ENCODE peak calls at places on chromosomes 5 and 9, in seven cellular contexts. One of them, this sample, is unnamed.

GRCh38 chr5:179326176-179326997 is 18.9 kb downstream of the ADAMTS2 start:
- DNase-seq in ovary: peak; percentile 85
- DNase-seq in GM12892: no peak
- DNase-seq in heart left ventricle: peak; percentile 65
- DNase-seq in esophagus squamous epithelium: no peak
- DNase-seq in transverse colon: peak; percentile 34
- DNase-seq in prostate gland: no peak
- DNase-seq in this sample: no peak

GRCh38 chr9:132350861-132351315 is 3.9 kb downstream of the SETX start:
- DNase-seq in esophagus squamous epithelium: no peak
- DNase-seq in ovary: no peak
- DNase-seq in heart left ventricle: no peak
- DNase-seq in transverse colon: no peak
- DNase-seq in prostate gland: no peak
- DNase-seq in GM12892: no peak
- DNase-seq in this sample: peak; percentile 20

GRCh38 chr5:1384521-1384920 is 39.6 kb upstream of the CLPTM1L start:
- DNase-seq in transverse colon: no peak
- DNase-seq in esophagus squamous epithelium: no peak
- DNase-seq in heart left ventricle: no peak
- DNase-seq in prostate gland: no peak
- DNase-seq in ovary: no peak
- DNase-seq in GM12892: no peak
- DNase-seq in this sample: no peak

GRCh38 chr5:32692066-32692746 is 18.9 kb upstream of the NPR3 start:
- DNase-seq in prostate gland: no peak
- DNase-seq in ovary: no peak
- DNase-seq in GM12892: no peak
- DNase-seq in transverse colon: no peak
- DNase-seq in heart left ventricle: no peak
- DNase-seq in esophagus squamous epithelium: no peak
- DNase-seq in this sample: no peak

GRCh38 chr5:1719860-1720259 is 79.8 kb downstream of the MRPL36 start:
- DNase-seq in esophagus squamous epithelium: no peak
- DNase-seq in prostate gland: no peak
- DNase-seq in ovary: no peak
- DNase-seq in GM12892: no peak
- DNase-seq in transverse colon: no peak
- DNase-seq in heart left ventricle: no peak
- DNase-seq in this sample: no peak

GRCh38 chr5:127960126-127960744 is 123.3 kb upstream of the SLC12A2 start:
- DNase-seq in GM12892: no peak
- DNase-seq in ovary: no peak
- DNase-seq in esophagus squamous epithelium: no peak
- DNase-seq in transverse colon: no peak
- DNase-seq in prostate gland: no peak
- DNase-seq in heart left ventricle: no peak
- DNase-seq in this sample: no peak

GRCh38 chr9:37953775-37954437 is 50.0 kb upstream of the SLC25A51 start:
- DNase-seq in esophagus squamous epithelium: no peak
- DNase-seq in prostate gland: no peak
- DNase-seq in ovary: peak; percentile 67
- DNase-seq in GM12892: peak; percentile 54
- DNase-seq in transverse colon: no peak
- DNase-seq in heart left ventricle: no peak
- DNase-seq in this sample: peak; percentile 26

GRCh38 chr9:112921549-112921948 is 30.9 kb upstream of the SLC46A2 start:
- DNase-seq in esophagus squamous epithelium: no peak
- DNase-seq in ovary: no peak
- DNase-seq in GM12892: no peak
- DNase-seq in prostate gland: no peak
- DNase-seq in heart left ventricle: no peak
- DNase-seq in transverse colon: no peak
- DNase-seq in this sample: peak; percentile 53

GRCh38 chr9:133877967-133878366 is 114.2 kb downstream of the VAV2 start:
- DNase-seq in GM12892: no peak
- DNase-seq in esophagus squamous epithelium: no peak
- DNase-seq in transverse colon: no peak
- DNase-seq in ovary: no peak
- DNase-seq in prostate gland: no peak
- DNase-seq in heart left ventricle: no peak
- DNase-seq in this sample: no peak

GRCh38 chr9:5626727-5627634 is 1.9 kb upstream of the RIC1 start:
- DNase-seq in prostate gland: peak; percentile 22
- DNase-seq in esophagus squamous epithelium: no peak
- DNase-seq in heart left ventricle: peak; percentile 22
- DNase-seq in GM12892: peak; percentile 48
- DNase-seq in ovary: no peak
- DNase-seq in transverse colon: peak; percentile 28
- DNase-seq in this sample: peak; percentile 83

GRCh38 chr9:127856094-127856740 is 1.8 kb upstream of the ENG start:
- DNase-seq in heart left ventricle: no peak
- DNase-seq in transverse colon: no peak
- DNase-seq in ovary: no peak
- DNase-seq in GM12892: no peak
- DNase-seq in prostate gland: no peak
- DNase-seq in esophagus squamous epithelium: no peak
- DNase-seq in this sample: no peak

GRCh38 chr9:97557606-97558095 is 56.2 kb downstream of the TMOD1 start:
- DNase-seq in heart left ventricle: peak; percentile 49
- DNase-seq in transverse colon: peak; percentile 44
- DNase-seq in prostate gland: peak; percentile 28
- DNase-seq in ovary: peak; percentile 86
- DNase-seq in esophagus squamous epithelium: no peak
- DNase-seq in GM12892: no peak
- DNase-seq in this sample: no peak

GRCh38 chr5:31901807-31902530 is 263.0 kb downstream of the PDZD2 start:
- DNase-seq in heart left ventricle: no peak
- DNase-seq in transverse colon: no peak
- DNase-seq in GM12892: no peak
- DNase-seq in esophagus squamous epithelium: no peak
- DNase-seq in prostate gland: no peak
- DNase-seq in ovary: no peak
- DNase-seq in this sample: no peak

DNA sequence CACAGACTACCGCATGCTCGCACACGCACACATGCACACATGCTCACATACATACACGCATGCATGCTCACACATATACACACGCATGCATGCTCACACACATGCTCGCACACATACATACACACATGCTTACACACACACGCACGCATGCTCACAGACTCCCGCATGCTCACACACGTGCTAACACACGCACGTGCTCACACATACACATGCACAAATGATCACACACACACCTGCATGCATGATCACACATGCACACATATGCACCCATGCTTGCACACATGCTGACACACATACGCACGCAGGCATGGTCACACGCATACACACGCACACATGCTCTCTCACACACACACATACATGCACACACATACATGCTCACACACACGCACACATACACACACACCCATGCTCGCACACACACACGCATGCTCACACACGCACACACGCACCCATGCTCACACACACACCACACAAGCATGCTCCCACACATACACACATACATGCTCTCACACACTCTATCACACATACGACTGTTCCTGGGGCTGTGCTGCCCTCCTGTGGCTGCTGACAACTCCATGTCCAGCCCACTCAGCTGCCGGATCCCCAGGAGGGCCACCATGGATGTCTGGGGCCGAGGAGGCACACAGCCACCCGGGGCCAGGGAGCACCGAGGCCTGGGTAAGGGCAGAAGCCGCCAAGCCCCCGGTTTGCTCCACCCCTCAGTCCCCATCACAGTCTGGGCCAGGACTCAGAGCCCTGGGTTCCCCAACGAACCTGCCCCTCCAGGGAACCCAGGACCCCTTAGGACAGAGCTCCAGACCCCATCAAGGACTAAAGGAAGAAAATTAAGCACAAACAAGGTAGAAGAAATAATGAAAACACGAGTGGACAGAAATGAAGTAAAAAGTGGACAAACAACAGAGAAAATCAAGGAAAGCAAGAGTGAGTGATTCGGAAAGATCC is 31.4 kb upstream of the EGFL7 start:
- DNase-seq in ovary: peak; percentile 68
- DNase-seq in heart left ventricle: peak; percentile 79
- DNase-seq in esophagus squamous epithelium: no peak
- DNase-seq in GM12892: no peak
- DNase-seq in transverse colon: peak; percentile 83
- DNase-seq in prostate gland: peak; percentile 64
- DNase-seq in this sample: peak; percentile 72
- TF ChIP-seq POLR2A in ovary: no peak
- TF ChIP-seq POLR2A in heart left ventricle: no peak
- TF ChIP-seq POLR2A in esophagus squamous epithelium: no peak
- TF ChIP-seq POLR2A in GM12892: no peak
- TF ChIP-seq POLR2A in transverse colon: no peak
- TF ChIP-seq POLR2A in prostate gland: no peak
- TF ChIP-seq POLR2A in this sample: no peak

DNA sequence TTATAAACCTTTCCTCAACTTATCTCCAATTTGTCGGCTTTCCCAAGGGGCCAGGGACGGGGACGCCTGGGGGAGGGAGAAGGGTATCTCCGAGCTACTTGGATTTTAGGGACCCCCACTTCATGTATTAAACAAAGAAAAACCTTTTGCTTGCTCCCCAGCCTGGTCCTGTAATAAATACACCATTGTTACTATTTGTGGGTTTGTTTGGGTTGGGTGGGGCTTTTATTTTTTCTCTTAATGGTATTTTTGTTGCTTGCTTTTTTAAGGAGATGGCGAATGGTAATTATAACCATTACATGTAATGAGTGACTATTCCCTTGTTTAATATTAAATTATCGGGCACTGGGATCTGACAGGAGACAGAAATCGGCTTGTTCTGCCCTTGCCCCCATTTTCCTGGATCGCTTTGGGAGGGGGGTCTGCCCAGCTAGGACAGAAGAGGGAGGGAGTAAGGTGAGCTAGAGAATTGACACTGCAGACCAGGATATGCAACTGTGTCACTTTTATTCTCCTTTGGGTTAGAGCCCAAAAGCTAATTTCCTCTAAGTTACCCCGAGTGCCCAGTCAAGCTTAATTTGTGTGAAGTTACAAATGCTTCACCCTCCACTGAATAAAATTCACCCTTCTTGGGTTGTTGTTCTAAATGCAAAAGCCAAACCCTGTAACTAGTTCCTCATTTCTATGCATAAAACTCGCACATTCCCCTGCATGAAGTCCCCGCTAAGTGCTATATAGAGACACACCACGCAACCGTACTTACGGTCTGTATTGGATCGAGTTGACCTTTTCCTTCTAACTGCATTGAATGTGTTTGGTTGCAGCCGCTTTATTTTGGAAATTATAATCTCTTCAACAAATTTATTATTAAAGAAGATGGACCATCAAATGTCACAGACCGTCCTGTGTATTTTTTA is 1.6 kb upstream of the ZNF608 start:
- DNase-seq in transverse colon: no peak
- DNase-seq in ovary: no peak
- DNase-seq in heart left ventricle: no peak
- DNase-seq in esophagus squamous epithelium: no peak
- DNase-seq in GM12892: no peak
- DNase-seq in prostate gland: no peak
- DNase-seq in this sample: peak; percentile 39
- TF ChIP-seq POLR2A in transverse colon: peak; percentile 0
- TF ChIP-seq POLR2A in ovary: no peak
- TF ChIP-seq POLR2A in heart left ventricle: no peak
- TF ChIP-seq POLR2A in esophagus squamous epithelium: no peak
- TF ChIP-seq POLR2A in GM12892: no peak
- TF ChIP-seq POLR2A in prostate gland: no peak
- TF ChIP-seq POLR2A in this sample: no peak

GRCh38 chr5:93594591-93595419 is 11.8 kb downstream of the NR2F1 start:
- DNase-seq in ovary: no peak
- DNase-seq in esophagus squamous epithelium: no peak
- DNase-seq in heart left ventricle: no peak
- DNase-seq in transverse colon: no peak
- DNase-seq in GM12892: no peak
- DNase-seq in prostate gland: no peak
- DNase-seq in this sample: no peak
- TF ChIP-seq POLR2A in ovary: no peak
- TF ChIP-seq POLR2A in esophagus squamous epithelium: no peak
- TF ChIP-seq POLR2A in heart left ventricle: no peak
- TF ChIP-seq POLR2A in transverse colon: no peak
- TF ChIP-seq POLR2A in GM12892: no peak
- TF ChIP-seq POLR2A in prostate gland: no peak
- TF ChIP-seq POLR2A in this sample: no peak

DNA sequence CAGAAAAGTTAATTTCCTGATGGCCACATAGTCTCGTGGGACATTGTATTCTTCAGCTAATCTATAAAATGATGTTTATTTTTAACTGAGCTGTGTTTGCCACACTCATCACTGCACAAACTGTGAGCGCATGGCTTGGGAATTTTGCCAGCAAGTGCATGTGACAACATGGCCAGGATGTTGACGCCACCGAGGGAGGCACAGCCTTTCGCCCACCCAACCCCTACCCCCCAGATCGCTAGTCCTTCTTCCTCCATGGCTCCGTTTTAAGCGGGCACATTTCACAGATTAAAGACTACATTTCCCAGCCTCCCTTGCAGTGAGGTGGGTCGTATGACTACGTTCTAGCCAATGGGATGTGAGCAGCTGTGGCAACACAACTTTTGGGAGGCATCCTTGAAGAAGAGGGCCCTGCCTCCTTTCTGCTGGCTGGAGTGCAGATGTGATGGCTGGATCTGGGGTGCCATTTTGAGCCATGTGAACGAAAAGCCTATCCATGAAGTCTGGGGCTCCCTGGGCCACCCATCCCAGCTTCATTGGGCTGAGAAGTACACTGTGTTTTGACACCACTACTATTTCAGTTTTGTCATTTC is 7.9 kb downstream of the NRARP start:
- DNase-seq in heart left ventricle: no peak
- DNase-seq in prostate gland: no peak
- DNase-seq in ovary: peak; percentile 12
- DNase-seq in GM12892: no peak
- DNase-seq in transverse colon: no peak
- DNase-seq in esophagus squamous epithelium: no peak
- DNase-seq in this sample: peak; percentile 57
- TF ChIP-seq POLR2A in heart left ventricle: no peak
- TF ChIP-seq POLR2A in prostate gland: no peak
- TF ChIP-seq POLR2A in ovary: no peak
- TF ChIP-seq POLR2A in GM12892: no peak
- TF ChIP-seq POLR2A in transverse colon: peak; percentile 10
- TF ChIP-seq POLR2A in esophagus squamous epithelium: no peak
- TF ChIP-seq POLR2A in this sample: no peak

GRCh38 chr9:78866228-78867132 is 569.6 kb downstream of the PSAT1 start:
- DNase-seq in esophagus squamous epithelium: no peak
- DNase-seq in heart left ventricle: no peak
- DNase-seq in transverse colon: no peak
- DNase-seq in ovary: no peak
- DNase-seq in GM12892: no peak
- DNase-seq in prostate gland: no peak
- DNase-seq in this sample: no peak
- TF ChIP-seq POLR2A in esophagus squamous epithelium: no peak
- TF ChIP-seq POLR2A in heart left ventricle: no peak
- TF ChIP-seq POLR2A in transverse colon: no peak
- TF ChIP-seq POLR2A in ovary: no peak
- TF ChIP-seq POLR2A in GM12892: no peak
- TF ChIP-seq POLR2A in prostate gland: no peak
- TF ChIP-seq POLR2A in this sample: no peak